ENCODE peak calls at places on chromosomes 11 and 22, in nine cellular contexts. H is NCI-H2227 treated with DMSO at 0.1 percent for 48 hours, K is iPS-NIHi11, D is AG09319, X is body of pancreas, I is lung, B is amygdala, N is NCI-H774, G is T47D. E is an unnamed sample.
A peak's percentile ranks its signal among the peaks of the same experiment; 100 is the strongest.

GRCh38 chr11:19660076-19660475 is 52.6 kb upstream of the NAV2 start:
- DNase-seq in B (no peak), N (no peak), I (no peak), G (no peak), D (no peak), K (no peak), X (no peak), H (no peak), E (peak; percentile 39)

GRCh38 chr11:11592146-11592684 is 29.6 kb downstream of the GALNT18 start:
- DNase-seq in I (peak; percentile 7), G (no peak), N (no peak), H (no peak), B (no peak), X (no peak), D (no peak), K (no peak), E (no peak)

GRCh38 chr11:19421134-19421533 is 180.4 kb upstream of the E2F8 start:
- DNase-seq in N (no peak), D (no peak), K (no peak), H (no peak), B (no peak), X (no peak), I (no peak), G (no peak), E (no peak)

GRCh38 chr11:89405629-89406028 is 85.5 kb downstream of the NOX4 start:
- DNase-seq in G (no peak), N (no peak), H (no peak), K (peak; percentile 11), B (no peak), X (no peak), D (no peak), I (no peak), E (no peak)

GRCh38 chr11:117205211-117205818 is 6.1 kb downstream of the TAGLN start:
- DNase-seq in D (no peak), H (no peak), N (no peak), X (no peak), B (no peak), I (no peak), G (no peak), K (no peak), E (no peak)

GRCh38 chr11:117107701-117108590 is 9.7 kb upstream of the SIK3 start:
- DNase-seq in I (no peak), G (peak; percentile 41), H (no peak), D (no peak), N (no peak), X (no peak), K (no peak), B (no peak), E (no peak)

GRCh38 chr11:123304828-123305530 is 109.9 kb upstream of the CLMP start:
- DNase-seq in N (no peak), K (no peak), H (peak; percentile 17), G (no peak), X (peak; percentile 10), B (no peak), I (peak; percentile 38), D (no peak), E (no peak)

GRCh38 chr11:69504576-69505420 is 23.3 kb downstream of the LINC01488 start:
- DNase-seq in N (no peak), G (no peak), H (no peak), X (no peak), B (no peak), D (no peak), K (no peak), I (no peak), E (peak; percentile 41)

GRCh38 chr11:3231851-3232744 is at the start of gene MRGPRE:
- DNase-seq in D (no peak), X (peak; percentile 40), H (no peak), K (no peak), G (no peak), B (no peak), I (peak; percentile 30), N (peak; percentile 4), E (peak; percentile 78)

GRCh38 chr11:71914617-71915189 is 13.7 kb downstream of the XNDC1N start:
- DNase-seq in B (no peak), K (no peak), D (no peak), N (no peak), G (no peak), I (no peak), X (no peak), H (no peak), E (no peak)

GRCh38 chr22:30426395-30427353 is 1.1 kb downstream of the MTFP1 start:
- DNase-seq in N (peak; percentile 34), K (peak; percentile 91), B (peak; percentile 55), H (peak; percentile 51), G (peak; percentile 43), X (peak; percentile 93), D (peak; percentile 41), I (peak; percentile 91), E (peak; percentile 86)

GRCh38 chr22:32713737-32714457 is 87.6 kb upstream of the TIMP3 start:
- DNase-seq in N (no peak), B (no peak), X (no peak), K (no peak), I (no peak), G (no peak), H (no peak), D (no peak), E (no peak)

GRCh38 chr11:20672575-20672974 is 3.2 kb downstream of the NELL1 start:
- DNase-seq in I (no peak), N (peak; percentile 16), K (peak; percentile 40), X (no peak), D (no peak), B (no peak), G (no peak), H (peak; percentile 6), E (no peak)

GRCh38 chr11:46181843-46182424 is 60.7 kb upstream of the PHF21A start:
- DNase-seq in N (no peak), H (no peak), I (no peak), X (no peak), B (no peak), G (no peak), D (no peak), K (no peak), E (no peak)

GRCh38 chr11:5102246-5102645 is 32.9 kb downstream of the OR52E1 start:
- DNase-seq in X (no peak), K (no peak), G (no peak), I (no peak), N (no peak), H (no peak), D (no peak), B (no peak), E (no peak)

GRCh38 chr11:64844330-64845124 is at the start of gene CDC42BPG:
- DNase-seq in N (peak; percentile 94), D (no peak), K (peak; percentile 98), H (peak; percentile 28), G (peak; percentile 95), X (peak; percentile 96), B (no peak), I (peak; percentile 78), E (no peak)

GRCh38 chr11:129012880-129013279 is 70.2 kb upstream of the TP53AIP1 start:
- DNase-seq in G (no peak), H (no peak), B (no peak), K (no peak), X (no peak), D (no peak), I (no peak), N (no peak), E (no peak)

GRCh38 chr11:46698597-46698996 is 1.8 kb downstream of the ARHGAP1 start:
- DNase-seq in N (no peak), X (no peak), D (no peak), K (no peak), G (no peak), H (no peak), B (no peak), I (no peak), E (no peak)

GRCh38 chr11:47271961-47272661 is 2.2 kb downstream of the MADD start:
- DNase-seq in I (no peak), X (peak; percentile 76), N (peak; percentile 8), G (no peak), D (no peak), K (no peak), B (no peak), H (peak; percentile 52), E (peak; percentile 82)

GRCh38 chr11:78080084-78080817 is 589 bp upstream of the NDUFC2 start:
- DNase-seq in X (no peak), N (no peak), D (no peak), H (no peak), I (no peak), K (no peak), G (no peak), B (no peak), E (no peak)

GRCh38 chr22:26681395-26681821 is 24.0 kb downstream of the MIAT start:
- DNase-seq in X (no peak), I (peak; percentile 76), N (no peak), D (no peak), H (no peak), K (peak; percentile 70), G (no peak), B (no peak), E (no peak)

GRCh38 chr11:45730014-45730413 is 64.6 kb upstream of the CHST1 start:
- DNase-seq in K (no peak), N (no peak), B (no peak), G (no peak), X (no peak), H (no peak), I (no peak), D (no peak), E (no peak)

GRCh38 chr11:85752201-85752889 is 58.6 kb downstream of the SYTL2 start:
- DNase-seq in G (no peak), I (no peak), B (no peak), X (peak; percentile 55), D (no peak), H (no peak), K (no peak), N (no peak), E (no peak)

GRCh38 chr11:70109006-70109405 is 30.9 kb downstream of the ANO1 start:
- DNase-seq in H (no peak), B (no peak), D (no peak), K (no peak), I (no peak), G (no peak), N (no peak), X (no peak), E (no peak)

GRCh38 chr11:99534812-99535211 is 514.1 kb downstream of the CNTN5 start:
- DNase-seq in I (no peak), N (no peak), X (no peak), B (no peak), D (no peak), K (no peak), H (no peak), G (no peak), E (no peak)

GRCh38 chr11:125193158-125193557 is 28.6 kb downstream of the PKNOX2 start:
- DNase-seq in G (no peak), B (no peak), D (no peak), I (no peak), H (no peak), N (no peak), K (no peak), X (no peak), E (no peak)

GRCh38 chr11:101706541-101706940 is 122.7 kb upstream of the TRPC6 start:
- DNase-seq in K (no peak), B (no peak), D (no peak), G (no peak), I (no peak), H (no peak), N (no peak), X (no peak), E (no peak)

GRCh38 chr22:42072606-42073330 is 1.3 kb upstream of the PHETA2 start:
- DNase-seq in G (no peak), K (no peak), N (no peak), I (no peak), B (no peak), D (no peak), X (no peak), H (no peak), E (peak; percentile 24)

GRCh38 chr11:8814209-8814922 is 96.6 kb upstream of the AKIP1 start:
- DNase-seq in N (no peak), G (peak; percentile 39), H (no peak), B (no peak), K (no peak), D (no peak), X (no peak), I (peak; percentile 32), E (no peak)